ENCODE peak calls at places on chromosomes 4 and X, in nine cellular contexts. X is fibroblast of lung, A is fibroblast of the aortic adventitia, P is coronary artery, C is PC-9, L is transverse colon, K is breast epithelium, R is heart left ventricle, V is ovary. J is an unnamed sample.

GRCh38 chr4:87353592-87353991 is 30.9 kb upstream of the HSD17B13 start:
- DNase-seq in X (peak; percentile 67), A (peak; percentile 85), P (no peak), C (no peak), L (no peak), K (no peak), R (peak; percentile 31), V (peak; percentile 30), J (no peak)

GRCh38 chr4:4693258-4693657 is 151.4 kb upstream of the STX18 start:
- DNase-seq in X (no peak), A (no peak), P (no peak), C (peak; percentile 68), L (no peak), K (no peak), R (no peak), V (no peak), J (no peak)

GRCh38 chr4:165433529-165433928 is 54.7 kb downstream of the CPE start:
- DNase-seq in X (no peak), A (no peak), P (no peak), C (no peak), L (no peak), K (no peak), R (no peak), V (no peak), J (no peak)

GRCh38 chr4:73822389-73822788 is 14.1 kb upstream of the CXCL6 start:
- DNase-seq in X (no peak), A (no peak), P (no peak), C (no peak), L (no peak), K (no peak), R (no peak), V (no peak), J (no peak)

GRCh38 chr4:7992846-7993245 is 53.2 kb upstream of the AFAP1 start:
- DNase-seq in X (no peak), A (no peak), P (no peak), C (no peak), L (no peak), K (no peak), R (no peak), V (no peak), J (no peak)

GRCh38 chrX:150577174-150577573 is 8.8 kb downstream of the MTM1 start:
- DNase-seq in X (no peak), A (no peak), P (no peak), C (no peak), L (no peak), K (no peak), R (no peak), V (no peak), J (no peak)

GRCh38 chr4:133465022-133465421 is 315.9 kb downstream of the PCDH10 start:
- DNase-seq in X (peak; percentile 23), A (no peak), P (no peak), C (no peak), L (no peak), K (no peak), R (no peak), V (no peak), J (no peak)

GRCh38 chrX:121579016-121579760 is 531.8 kb downstream of the GLUD2 start:
- DNase-seq in X (no peak), A (peak; percentile 22), P (no peak), C (no peak), L (peak; percentile 10), K (no peak), R (no peak), V (no peak), J (no peak)

GRCh38 chrX:41145920-41146608 is 60.8 kb downstream of the USP9X start:
- DNase-seq in X (peak; percentile 89), A (peak; percentile 92), P (no peak), C (peak; percentile 37), L (no peak), K (no peak), R (no peak), V (no peak), J (peak; percentile 34)

GRCh38 chr4:84938316-84938715 is 28.2 kb downstream of the WDFY3 start:
- DNase-seq in X (peak; percentile 44), A (peak; percentile 88), P (no peak), C (no peak), L (no peak), K (peak; percentile 33), R (no peak), V (no peak), J (no peak)

GRCh38 chr4:532588-533317 is 33.7 kb downstream of the PIGG start:
- DNase-seq in X (no peak), A (no peak), P (peak; percentile 54), C (no peak), L (no peak), K (peak; percentile 4), R (no peak), V (no peak), J (no peak)

DNA sequence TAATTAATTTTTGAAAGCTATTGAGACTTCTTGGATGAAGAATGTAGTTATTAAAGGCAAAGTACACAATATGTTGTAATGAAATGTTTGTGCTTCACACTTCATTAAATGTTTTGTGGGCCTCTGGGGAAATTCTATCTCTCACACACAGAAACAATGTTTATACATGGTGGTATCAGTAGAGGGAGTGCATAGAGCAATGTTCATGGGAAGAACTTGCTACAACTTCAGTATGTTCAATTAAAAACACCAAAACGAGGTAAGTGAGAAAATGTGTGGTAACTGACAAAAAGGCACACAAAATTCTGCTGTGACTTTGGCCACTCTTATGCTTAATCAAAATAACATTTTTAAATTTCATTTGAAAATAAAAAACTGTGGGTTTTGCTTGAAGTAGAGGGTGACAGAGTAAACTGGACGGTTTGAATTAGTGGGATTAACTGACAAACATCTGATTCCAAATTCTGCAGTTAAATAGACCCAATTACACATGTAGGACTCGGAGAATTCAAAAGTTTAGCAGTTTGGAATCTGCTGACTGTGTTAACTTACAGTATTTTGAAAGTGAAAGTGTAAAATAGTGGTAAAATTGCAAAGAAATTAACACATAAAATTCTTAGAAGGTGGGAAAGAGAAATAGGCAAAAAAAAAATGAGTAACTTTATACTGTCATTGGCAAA is 111.4 kb upstream of the TTC29 start:
- DNase-seq in X (peak; percentile 57), A (peak; percentile 50), P (no peak), C (no peak), L (no peak), K (no peak), R (no peak), V (no peak), J (peak; percentile 16)
- TF ChIP-seq CTCF in X (peak; percentile 28), A (peak; percentile 43), P (no peak), C (no peak), L (no peak), K (no peak), R (peak; percentile 16), V (no peak), J (peak; percentile 35)

DNA sequence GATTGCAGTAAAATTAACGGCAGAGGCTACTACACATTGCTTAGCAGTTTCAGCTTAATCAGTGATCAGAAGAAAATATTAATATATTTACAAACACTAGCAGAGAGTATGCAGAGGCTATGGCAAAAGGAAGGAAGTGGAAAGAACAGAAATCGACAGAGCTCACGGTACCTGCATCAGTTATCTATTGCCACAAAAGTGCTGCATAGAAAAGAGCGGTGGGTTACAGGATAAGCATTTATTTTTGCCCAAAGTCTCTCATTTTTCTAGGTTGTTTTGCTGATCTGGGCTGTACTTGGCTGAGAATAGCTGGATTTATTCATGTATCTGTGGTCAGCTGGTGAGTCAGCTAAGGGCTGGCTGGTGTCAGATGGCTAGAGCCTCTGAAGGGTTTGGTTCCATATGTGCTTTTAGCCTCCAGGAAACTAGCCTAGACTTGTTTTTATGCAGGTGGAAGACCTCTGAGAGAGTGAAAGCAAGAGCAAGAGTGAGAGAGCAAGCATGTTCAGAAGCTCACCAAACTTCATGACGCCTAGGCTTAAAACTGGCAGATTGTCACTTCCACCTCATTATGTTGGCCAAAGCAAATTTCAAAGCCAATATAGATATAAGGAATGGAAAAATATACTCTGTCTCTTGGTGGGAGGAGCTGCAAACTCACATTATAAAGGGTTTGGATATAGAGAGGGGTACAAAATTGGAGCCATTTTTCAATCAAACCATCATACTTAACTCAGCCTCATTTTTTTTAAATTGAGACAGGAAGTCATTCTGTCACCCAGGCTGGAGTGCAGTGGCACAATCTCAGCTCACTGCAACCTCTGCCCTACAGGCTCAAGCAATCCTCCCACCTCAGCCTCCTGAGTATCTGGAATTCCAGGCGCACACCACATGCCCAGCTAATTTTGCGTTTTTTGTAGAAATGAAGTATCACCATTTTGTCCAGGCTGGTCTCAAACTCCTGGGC is 153.2 kb upstream of the RPL34 start:
- DNase-seq in X (peak; percentile 92), A (peak; percentile 84), P (no peak), C (no peak), L (no peak), K (no peak), R (no peak), V (no peak), J (peak; percentile 68)
- H3K4me3 ChIP-seq in X (peak overlapping the region; percentile 54), A (peak overlapping the region; percentile 34), P (no peak overlapping the region), C (no peak overlapping the region), L (no peak overlapping the region), K (no peak overlapping the region), R (no peak overlapping the region), V (no peak overlapping the region), J (no peak overlapping the region)

DNA sequence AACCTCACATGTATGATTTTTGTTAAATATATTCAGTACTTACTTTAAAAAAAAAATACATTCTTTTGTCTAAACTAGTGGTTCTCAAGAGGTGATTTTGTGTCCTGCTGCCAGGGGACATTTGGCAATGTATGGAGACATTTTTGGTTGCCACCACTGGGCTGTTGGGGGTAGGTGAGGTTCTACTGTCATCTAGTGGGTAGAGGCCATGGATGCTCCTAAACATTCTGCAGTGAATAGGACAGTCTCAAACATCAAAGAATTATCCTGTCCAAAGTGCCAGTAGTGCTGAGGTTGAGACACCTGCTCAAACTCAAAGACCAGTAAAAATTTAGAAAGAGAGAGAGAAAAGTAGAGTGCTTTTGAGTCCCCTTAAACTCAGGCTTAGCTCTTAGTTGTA is 32.9 kb upstream of the PGM2 start:
- DNase-seq in X (peak; percentile 28), A (peak; percentile 25), P (no peak), C (no peak), L (no peak), K (no peak), R (no peak), V (no peak), J (no peak)
- TF ChIP-seq CTCF in X (peak; percentile 63), A (peak; percentile 73), P (peak; percentile 20), C (peak; percentile 66), L (peak; percentile 34), K (peak; percentile 55), R (peak; percentile 74), V (no peak), J (peak; percentile 40)

GRCh38 chrX:24231169-24231568 is 81.6 kb downstream of the ZFX start:
- DNase-seq in X (peak; percentile 87), A (peak; percentile 84), P (no peak), C (peak; percentile 37), L (no peak), K (no peak), R (no peak), V (no peak), J (peak; percentile 67)
- H3K4me3 ChIP-seq in X (no peak overlapping the region), A (no peak overlapping the region), P (no peak overlapping the region), C (no peak overlapping the region), L (no peak overlapping the region), K (no peak overlapping the region), R (no peak overlapping the region), V (no peak overlapping the region), J (no peak overlapping the region)

GRCh38 chrX:51336584-51336983 is 4.0 kb downstream of the NUDT10 start:
- DNase-seq in X (peak; percentile 58), A (peak; percentile 45), P (no peak), C (no peak), L (no peak), K (no peak), R (no peak), V (peak; percentile 16), J (peak; percentile 14)
- TF ChIP-seq CTCF in X (peak; percentile 45), A (peak; percentile 63), P (no peak), C (peak; percentile 35), L (peak; percentile 40), K (peak; percentile 41), R (peak; percentile 60), V (peak; percentile 21), J (peak; percentile 63)

GRCh38 chr4:78599931-78600375 is 48.4 kb downstream of the ANXA3 start:
- DNase-seq in X (no peak), A (no peak), P (no peak), C (no peak), L (no peak), K (no peak), R (peak; percentile 61), V (no peak), J (no peak)
- H3K4me3 ChIP-seq in X (no peak overlapping the region), A (no peak overlapping the region), P (no peak overlapping the region), C (no peak overlapping the region), L (no peak overlapping the region), K (no peak overlapping the region), R (no peak overlapping the region), V (no peak overlapping the region), J (no peak overlapping the region)

J was measured in kidney epithelial cell.